ENCODE peak calls at places on chromosomes 13 and 19, in four cellular contexts. U is Peyer's patch, B is tibial artery, W is heart left ventricle. L is an unnamed sample.

GRCh38 chr13:27262546-27262945 is 8.1 kb upstream of the RASL11A start:
- DNase-seq in U (no peak), W (no peak), B (no peak), L (no peak)

GRCh38 chr13:24215732-24216131 is 55.2 kb downstream of the SPATA13 start:
- DNase-seq in B (peak; percentile 50), W (peak; percentile 41), U (no peak), L (peak; percentile 78)

GRCh38 chr13:109740121-109740520 is 46.3 kb downstream of the IRS2 start:
- DNase-seq in B (no peak), U (no peak), W (no peak), L (no peak)

GRCh38 chr13:43848250-43848649 is 31.3 kb downstream of the CCDC122 start:
- DNase-seq in B (no peak), W (no peak), U (no peak), L (no peak)

GRCh38 chr13:88802886-88803285 is 1131.7 kb downstream of the SLITRK5 start:
- DNase-seq in W (no peak), U (no peak), B (no peak), L (no peak)

GRCh38 chr13:76512676-76513277 is 373.4 kb downstream of the KCTD12 start:
- DNase-seq in U (no peak), B (no peak), W (no peak), L (no peak)

GRCh38 chr19:55616395-55616875 is 7.9 kb downstream of the ZNF784 start:
- DNase-seq in B (no peak), W (no peak), U (no peak), L (no peak)

GRCh38 chr19:8593931-8594330 is 16.6 kb downstream of the ADAMTS10 start:
- DNase-seq in B (no peak), U (no peak), W (no peak), L (no peak)

GRCh38 chr13:99516153-99516929 is 15.1 kb downstream of the TM9SF2 start:
- DNase-seq in U (no peak), W (no peak), B (no peak), L (no peak)

GRCh38 chr13:50319603-50320296 is 304.5 kb downstream of the KCNRG start:
- DNase-seq in W (no peak), B (no peak), U (no peak), L (no peak)

GRCh38 chr13:31747966-31748365 is 8.6 kb downstream of the RXFP2 start:
- DNase-seq in B (no peak), U (no peak), W (no peak), L (no peak)

GRCh38 chr19:57559008-57559403 is 657 bp downstream of the ZNF550 start:
- DNase-seq in B (no peak), W (peak; percentile 29), U (peak; percentile 16), L (no peak)

GRCh38 chr19:2048959-2049740 is 1.9 kb downstream of the MKNK2 start:
- DNase-seq in B (peak; percentile 62), U (no peak), W (no peak), L (no peak)

GRCh38 chr19:47122359-47123335 is 8.0 kb upstream of the SAE1 start:
- DNase-seq in W (no peak), B (no peak), U (no peak), L (no peak)

GRCh38 chr13:49791214-49791752 is 1.2 kb downstream of the KPNA3 start:
- DNase-seq in U (no peak), W (no peak), B (no peak), L (no peak)

GRCh38 chr13:33743438-33744368 is 74.2 kb upstream of the RFC3 start:
- DNase-seq in B (no peak), U (no peak), W (no peak), L (no peak)

GRCh38 chr19:423691-424466 is 14.9 kb upstream of the C2CD4C start:
- DNase-seq in U (no peak), W (no peak), B (no peak), L (no peak)

GRCh38 chr13:112449545-112449930 is 73.4 kb downstream of the SPACA7 start:
- DNase-seq in B (peak; percentile 7), W (no peak), U (no peak), L (no peak)

GRCh38 chr13:40398060-40398459 is 268.4 kb downstream of the FOXO1 start:
- DNase-seq in W (no peak), B (no peak), U (no peak), L (no peak)

GRCh38 chr13:101474419-101474957 is 22.0 kb downstream of the ITGBL1 start:
- DNase-seq in W (no peak), B (peak; percentile 44), U (no peak), L (no peak)

GRCh38 chr19:13051581-13052165 is 51.0 kb downstream of the LYL1 start:
- DNase-seq in W (peak; percentile 72), B (no peak), U (peak; percentile 22), L (peak; percentile 74)

GRCh38 chr19:4379383-4380253 is 20.7 kb downstream of the SH3GL1 start:
- DNase-seq in W (no peak), U (peak; percentile 75), B (no peak), L (no peak)

GRCh38 chr13:83168575-83168974 is 713.7 kb downstream of the SLITRK1 start:
- DNase-seq in W (no peak), U (no peak), B (no peak), L (no peak)

GRCh38 chr19:1746401-1747284 is 6.7 kb upstream of the ONECUT3 start:
- DNase-seq in W (no peak), B (no peak), U (no peak), L (no peak)

GRCh38 chr19:45947926-45948325 is 25.7 kb downstream of the NOVA2 start:
- DNase-seq in U (no peak), W (no peak), B (no peak), L (no peak)

GRCh38 chr19:281156-281853 is 9.9 kb downstream of the PLPP2 start:
- DNase-seq in W (no peak), U (no peak), B (no peak), L (no peak)

GRCh38 chr19:14519860-14520407 is 1.7 kb upstream of the DNAJB1 start:
- DNase-seq in B (no peak), W (no peak), U (no peak), L (no peak)

GRCh38 chr19:18045307-18046013 is 37.5 kb downstream of the ARRDC2 start:
- DNase-seq in U (no peak), W (no peak), B (no peak), L (no peak)

GRCh38 chr19:10544242-10544752 is 593 bp downstream of the ATG4D start:
- DNase-seq in B (no peak), U (peak; percentile 53), W (no peak), L (no peak)

GRCh38 chr13:93776936-93777335 is 550.3 kb downstream of the GPC6 start:
- DNase-seq in W (no peak), U (no peak), B (no peak), L (no peak)

GRCh38 chr19:12047868-12048267 is 4.9 kb downstream of the ZNF878 start:
- DNase-seq in B (no peak), U (no peak), W (no peak), L (no peak)

GRCh38 chr13:109790951-109791605 is 4.7 kb upstream of the IRS2 start:
- DNase-seq in U (no peak), W (no peak), B (no peak), L (no peak)

DNA sequence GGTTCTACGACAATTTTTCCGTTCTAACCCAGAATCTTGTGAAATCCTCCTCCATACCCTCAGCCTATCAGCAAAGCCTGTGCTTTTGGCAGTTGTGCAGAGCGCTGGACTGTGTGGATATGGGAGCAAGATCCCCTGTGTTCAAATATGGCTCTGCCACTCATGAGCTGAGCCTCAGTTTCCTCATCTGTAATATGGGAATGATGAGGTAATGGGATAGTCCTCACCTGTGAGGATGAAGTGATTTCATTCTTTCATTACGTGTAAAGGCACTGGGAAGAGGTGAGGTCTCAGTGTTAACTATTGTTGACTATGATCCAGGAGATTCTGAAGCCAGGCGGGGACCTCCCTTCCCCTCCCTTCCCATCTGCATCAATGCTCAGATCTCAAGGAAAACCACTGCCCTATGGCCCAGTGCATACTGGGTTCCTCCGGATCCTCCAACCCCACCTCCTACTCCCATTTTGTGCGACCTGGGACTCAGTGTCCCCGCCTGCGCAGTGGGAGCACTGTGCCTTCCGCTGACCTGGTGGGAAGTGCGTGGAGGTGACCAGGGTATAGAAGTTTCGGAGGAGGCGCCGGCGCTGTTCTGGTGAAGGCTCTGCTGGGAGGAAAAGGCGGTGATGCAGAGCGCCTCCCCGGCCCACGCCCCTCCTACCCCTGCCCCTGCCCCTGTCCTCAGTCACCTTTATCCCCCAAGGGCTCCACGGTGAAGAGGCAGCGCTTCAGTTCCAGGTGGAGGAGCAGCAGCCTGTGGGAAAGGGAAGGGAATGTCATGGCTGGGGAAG is 5.0 kb downstream of the FUZ start:
- DNase-seq in U (no peak), W (no peak), B (no peak), L (no peak)
- H3K27ac ChIP-seq in U (peak overlapping the region; percentile 82), W (peak overlapping the region; percentile 88), B (peak overlapping the region; percentile 84), L (peak overlapping the region; percentile 86)

DNA sequence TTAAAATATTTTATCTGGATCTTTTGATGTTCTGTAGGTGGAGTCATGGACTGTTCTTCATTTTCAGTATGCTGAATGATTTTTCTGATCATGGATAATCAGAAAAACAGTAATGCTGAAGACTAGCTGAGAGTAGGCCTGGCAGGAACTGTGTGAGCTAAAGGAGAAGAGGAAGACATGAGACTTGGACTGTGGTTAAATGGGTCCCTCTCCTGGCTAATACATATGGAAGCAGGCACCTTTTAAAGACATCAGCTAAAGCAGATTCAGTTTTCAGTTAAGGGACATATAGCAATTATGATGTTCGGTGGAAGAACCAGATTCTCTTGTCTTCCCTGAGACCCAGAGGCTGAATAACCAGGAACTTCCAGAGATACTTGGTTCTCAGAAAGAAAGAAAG is 169.4 kb downstream of the OLFM4 start:
- DNase-seq in U (no peak), B (no peak), W (no peak), L (no peak)
- TF ChIP-seq CTCF in U (no peak), B (no peak), W (no peak), L (peak; percentile 17)

DNA sequence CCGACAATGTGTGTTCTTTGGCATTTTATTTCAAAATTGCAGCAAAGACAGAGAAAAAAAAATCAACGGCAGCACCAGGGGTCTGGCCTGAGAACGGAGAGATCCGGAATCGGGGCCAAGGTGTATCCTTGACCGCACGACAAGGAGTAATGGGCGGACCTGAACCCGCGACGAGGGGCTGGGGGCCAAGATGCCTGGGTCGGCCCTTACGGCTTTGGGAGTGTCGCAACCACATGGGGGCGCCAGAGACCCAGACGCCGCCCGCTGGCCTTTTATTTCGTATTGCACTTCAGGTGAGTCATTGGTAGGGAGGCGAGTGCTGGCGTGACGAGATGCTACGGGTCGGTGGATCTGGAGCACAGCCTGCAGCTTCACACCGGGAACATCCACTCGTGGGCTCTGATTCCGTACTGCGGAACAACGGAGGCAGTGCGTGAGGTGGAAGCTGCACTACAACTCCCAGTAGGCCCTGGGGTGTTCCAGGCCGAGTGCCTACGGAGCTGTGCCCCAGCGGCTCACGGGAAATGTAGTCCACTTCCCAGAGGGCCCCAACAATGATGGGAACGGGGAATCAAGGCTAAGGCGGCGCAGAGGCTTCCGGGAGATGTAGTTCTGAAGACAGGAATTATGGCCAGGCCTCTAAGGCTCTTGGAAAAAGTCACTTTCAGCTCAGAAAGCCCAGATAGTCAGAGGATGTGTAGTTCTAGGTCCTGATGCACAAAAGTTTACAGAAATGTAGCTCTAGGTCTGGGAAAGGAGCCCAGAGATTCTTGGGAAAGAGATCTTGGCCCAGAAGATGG is 15.6 kb downstream of the BCAT2 start:
- DNase-seq in W (peak; percentile 92), U (peak; percentile 90), B (peak; percentile 95), L (peak; percentile 93)
- H3K4me1 ChIP-seq in W (peaks cover 12% of the 10 kb centered on the region), U (no peaks in the 10 kb centered on the region), B (no peaks in the 10 kb centered on the region), L (no peaks in the 10 kb centered on the region)

GRCh38 chr19:38842439-38843174 is 7.2 kb downstream of the HNRNPL start:
- DNase-seq in U (peak; percentile 80), B (no peak), W (no peak), L (no peak)

GRCh38 chr19:38844093-38844686 is 5.6 kb downstream of the HNRNPL start:
- DNase-seq in W (no peak), B (no peak), U (no peak), L (no peak)

GRCh38 chr19:38843175-38843758 is 6.5 kb downstream of the HNRNPL start:
- DNase-seq in B (no peak), W (no peak), U (no peak), L (no peak)

GRCh38 chr19:38846097-38846496 is 3.7 kb downstream of the HNRNPL start:
- DNase-seq in B (no peak), W (no peak), U (no peak), L (no peak)

GRCh38 chr19:38845374-38846024 is 4.3 kb downstream of the HNRNPL start:
- DNase-seq in U (no peak), W (no peak), B (no peak), L (no peak)
- H3K27ac ChIP-seq in U (peak overlapping the region; percentile 27), W (no peak overlapping the region), B (no peak overlapping the region), L (no peak overlapping the region)

L was measured in uterus.